ENCODE peak calls at places on chromosomes 2 and 18, in nine cellular contexts. Y is GM23338; J is CD8-positive, alpha-beta memory T cell; D is neural progenitor cell; I is breast epithelium; C is upper lobe of left lung; E is SJSA1; R is body of pancreas; X is CD8-positive, alpha-beta T cell. F is an unnamed sample. For H3K4me1, the result is how much of the 10 kb centered on the place peaks cover.

GRCh38 chr18:36688020-36688965 is 140.5 kb downstream of the TPGS2 start:
- DNase-seq in Y (peak), J (no peak), D (peak), I (peak), C (peak), E (peak), R (peak), X (peak), F (no peak)

GRCh38 chr2:156436477-156437085 is 402 bp downstream of the GPD2 start:
- DNase-seq in Y (peak), J (peak), D (peak), I (no peak), C (peak), E (no peak), R (peak), X (peak), F (peak)

GRCh38 chr2:128444044-128444771 is 125.5 kb upstream of the HS6ST1 start:
- DNase-seq in Y (no peak), J (no peak), D (no peak), I (peak), C (no peak), E (no peak), R (no peak), X (no peak), F (no peak)

GRCh38 chr2:72793798-72794447 is 31.9 kb downstream of the EXOC6B start:
- DNase-seq in Y (no peak), J (no peak), D (no peak), I (no peak), C (no peak), E (peak), R (no peak), X (no peak), F (no peak)

GRCh38 chr18:48841381-48842258 is 109.1 kb downstream of the SMAD7 start:
- DNase-seq in Y (no peak), J (no peak), D (no peak), I (no peak), C (peak), E (no peak), R (peak), X (no peak), F (peak)

GRCh38 chr2:37829202-37829601 is 95.9 kb upstream of the RMDN2 start:
- DNase-seq in Y (no peak), J (no peak), D (no peak), I (no peak), C (peak), E (peak), R (peak), X (no peak), F (no peak)

GRCh38 chr2:18650221-18650620 is 60.9 kb upstream of the NT5C1B start:
- DNase-seq in Y (no peak), J (no peak), D (no peak), I (no peak), C (no peak), E (no peak), R (no peak), X (no peak), F (no peak)

GRCh38 chr2:207337234-207338219 is 171.8 kb upstream of the KLF7 start:
- DNase-seq in Y (no peak), J (no peak), D (no peak), I (no peak), C (no peak), E (peak), R (no peak), X (no peak), F (no peak)

GRCh38 chr2:8132889-8133288 is 549.0 kb upstream of the ID2 start:
- DNase-seq in Y (no peak), J (no peak), D (no peak), I (no peak), C (no peak), E (no peak), R (no peak), X (no peak), F (no peak)

GRCh38 chr2:160375802-160376469 is 117.7 kb downstream of the RBMS1 start:
- DNase-seq in Y (no peak), J (no peak), D (no peak), I (no peak), C (no peak), E (peak), R (no peak), X (no peak), F (no peak)

GRCh38 chr2:109265369-109265768 is 136.4 kb downstream of the SH3RF3 start:
- DNase-seq in Y (no peak), J (no peak), D (no peak), I (no peak), C (no peak), E (no peak), R (no peak), X (no peak), F (no peak)

GRCh38 chr2:177393381-177393780 is 808 bp downstream of the AGPS start:
- DNase-seq in Y (no peak), J (peak), D (peak), I (no peak), C (no peak), E (no peak), R (no peak), X (no peak), F (peak)

GRCh38 chr2:96464061-96464460 is 41.1 kb downstream of the NEURL3 start:
- DNase-seq in Y (no peak), J (no peak), D (no peak), I (no peak), C (no peak), E (no peak), R (no peak), X (no peak), F (no peak)

GRCh38 chr2:238290079-238290478 is 1.7 kb upstream of the PER2 start:
- DNase-seq in Y (peak), J (peak), D (peak), I (peak), C (peak), E (peak), R (peak), X (peak), F (peak)

GRCh38 chr2:111986116-111986900 is 68.8 kb upstream of the TMEM87B start:
- DNase-seq in Y (peak), J (no peak), D (peak), I (no peak), C (no peak), E (no peak), R (no peak), X (no peak), F (no peak)

GRCh38 chr2:43100883-43101662 is 125.3 kb downstream of the ZFP36L2 start:
- DNase-seq in Y (peak), J (no peak), D (peak), I (peak), C (no peak), E (no peak), R (peak), X (no peak), F (no peak)

GRCh38 chr18:56461151-56461550 is 177.2 kb downstream of the TXNL1 start:
- DNase-seq in Y (no peak), J (no peak), D (no peak), I (no peak), C (no peak), E (no peak), R (no peak), X (no peak), F (no peak)

GRCh38 chr2:234678721-234679120 is 181.8 kb upstream of the ARL4C start:
- DNase-seq in Y (no peak), J (no peak), D (no peak), I (no peak), C (no peak), E (peak), R (no peak), X (no peak), F (no peak)

GRCh38 chr2:164697688-164698290 is 76.5 kb upstream of the GRB14 start:
- DNase-seq in Y (peak), J (no peak), D (peak), I (no peak), C (no peak), E (peak), R (no peak), X (no peak), F (no peak)

GRCh38 chr2:65514555-65515195 is 82.3 kb upstream of the SPRED2 start:
- DNase-seq in Y (no peak), J (no peak), D (no peak), I (no peak), C (no peak), E (no peak), R (no peak), X (no peak), F (no peak)

GRCh38 chr2:53512071-53512841 is 255.3 kb upstream of the CHAC2 start:
- DNase-seq in Y (no peak), J (no peak), D (no peak), I (no peak), C (no peak), E (peak), R (no peak), X (no peak), F (no peak)

GRCh38 chr2:80573167-80573566 is 268.6 kb upstream of the LRRTM1 start:
- DNase-seq in Y (no peak), J (no peak), D (no peak), I (no peak), C (no peak), E (no peak), R (no peak), X (no peak), F (no peak)

GRCh38 chr2:191144217-191144616 is 6.6 kb downstream of the STAT4 start:
- DNase-seq in Y (no peak), J (no peak), D (no peak), I (no peak), C (no peak), E (no peak), R (no peak), X (no peak), F (no peak)

GRCh38 chr2:113981404-113982134 is 91.7 kb downstream of the ACTR3 start:
- DNase-seq in Y (no peak), J (no peak), D (no peak), I (no peak), C (no peak), E (no peak), R (no peak), X (no peak), F (no peak)

GRCh38 chr2:5227062-5227699 is 465.0 kb upstream of the SOX11 start:
- DNase-seq in Y (no peak), J (no peak), D (no peak), I (peak), C (no peak), E (no peak), R (no peak), X (no peak), F (no peak)

GRCh38 chr2:10792001-10792400 is 20.6 kb downstream of the PDIA6 start:
- DNase-seq in Y (no peak), J (no peak), D (no peak), I (no peak), C (no peak), E (no peak), R (no peak), X (no peak), F (no peak)

GRCh38 chr2:113795405-113795920 is 39.0 kb upstream of the SLC35F5 start:
- DNase-seq in Y (no peak), J (no peak), D (peak), I (no peak), C (no peak), E (no peak), R (no peak), X (no peak), F (no peak)

GRCh38 chr2:20198001-20198400 is 26.9 kb downstream of the SDC1 start:
- DNase-seq in Y (no peak), J (no peak), D (no peak), I (no peak), C (peak), E (no peak), R (peak), X (no peak), F (peak)

GRCh38 chr2:134372611-134373131 is 118.8 kb downstream of the MGAT5 start:
- DNase-seq in Y (no peak), J (no peak), D (no peak), I (no peak), C (no peak), E (peak), R (no peak), X (no peak), F (no peak)

GRCh38 chr2:96317584-96317997 is 7.5 kb upstream of the ITPRIPL1 start:
- DNase-seq in Y (no peak), J (no peak), D (no peak), I (no peak), C (no peak), E (no peak), R (no peak), X (no peak), F (no peak)

GRCh38 chr2:160353166-160353565 is 140.4 kb downstream of the RBMS1 start:
- DNase-seq in Y (no peak), J (peak), D (no peak), I (no peak), C (no peak), E (no peak), R (no peak), X (no peak), F (peak)

GRCh38 chr2:237056271-237056875 is 29.3 kb upstream of the COPS8 start:
- DNase-seq in Y (no peak), J (no peak), D (no peak), I (no peak), C (no peak), E (no peak), R (no peak), X (no peak), F (no peak)
- H3K4me1 ChIP-seq in Y (under half), J (under half), D (under half), I (under half), C (under half), E (under half), R (under half), X (under half), F (under half)

GRCh38 chr2:39664478-39664877 is 1.2 kb upstream of the TMEM178A start:
- DNase-seq in Y (no peak), J (no peak), D (no peak), I (no peak), C (no peak), E (no peak), R (no peak), X (no peak), F (no peak)

GRCh38 chr2:39664898-39665591 is 672 bp upstream of the TMEM178A start:
- DNase-seq in Y (peak), J (no peak), D (peak), I (no peak), C (no peak), E (no peak), R (no peak), X (no peak), F (no peak)

GRCh38 chr2:39667142-39667880 is 1.6 kb downstream of the TMEM178A start:
- DNase-seq in Y (no peak), J (no peak), D (no peak), I (no peak), C (no peak), E (no peak), R (no peak), X (no peak), F (no peak)

GRCh38 chr2:39666489-39667141 is 898 bp downstream of the TMEM178A start:
- DNase-seq in Y (peak), J (no peak), D (peak), I (no peak), C (no peak), E (peak), R (no peak), X (no peak), F (no peak)

DNA sequence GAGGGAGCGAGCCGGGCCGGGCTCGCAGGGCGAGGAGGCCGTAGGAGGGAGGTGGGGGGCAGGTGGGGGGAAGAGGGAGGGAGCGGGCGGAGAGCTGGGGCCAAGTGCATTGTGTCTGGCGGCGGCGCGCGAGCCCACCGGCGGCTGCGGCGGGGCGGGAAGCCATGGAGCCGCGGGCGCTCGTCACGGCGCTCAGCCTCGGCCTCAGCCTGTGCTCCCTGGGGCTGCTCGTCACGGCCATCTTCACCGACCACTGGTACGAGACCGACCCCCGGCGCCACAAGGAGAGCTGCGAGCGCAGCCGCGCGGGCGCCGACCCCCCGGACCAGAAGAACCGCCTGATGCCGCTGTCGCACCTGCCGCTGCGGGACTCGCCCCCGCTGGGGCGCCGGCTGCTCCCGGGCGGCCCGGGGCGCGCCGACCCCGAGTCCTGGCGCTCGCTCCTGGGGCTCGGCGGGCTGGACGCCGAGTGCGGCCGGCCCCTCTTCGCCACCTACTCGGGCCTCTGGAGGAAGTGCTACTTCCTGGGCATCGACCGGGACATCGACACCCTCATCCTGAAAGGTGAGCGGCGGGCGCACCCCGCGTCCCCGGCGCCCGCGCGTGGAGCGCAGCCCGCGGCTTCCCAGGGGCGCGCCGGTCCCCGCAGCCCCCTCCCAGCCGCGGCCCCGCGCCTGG is at the start of gene TMEM178A:
- DNase-seq in Y (peak), J (no peak), D (peak), I (no peak), C (no peak), E (no peak), R (no peak), X (no peak), F (no peak)
- H3K4me3 ChIP-seq in Y (peak), J (no peak), D (peak), I (peak), C (peak), E (peak), R (peak), X (no peak), F (no peak)

DNA sequence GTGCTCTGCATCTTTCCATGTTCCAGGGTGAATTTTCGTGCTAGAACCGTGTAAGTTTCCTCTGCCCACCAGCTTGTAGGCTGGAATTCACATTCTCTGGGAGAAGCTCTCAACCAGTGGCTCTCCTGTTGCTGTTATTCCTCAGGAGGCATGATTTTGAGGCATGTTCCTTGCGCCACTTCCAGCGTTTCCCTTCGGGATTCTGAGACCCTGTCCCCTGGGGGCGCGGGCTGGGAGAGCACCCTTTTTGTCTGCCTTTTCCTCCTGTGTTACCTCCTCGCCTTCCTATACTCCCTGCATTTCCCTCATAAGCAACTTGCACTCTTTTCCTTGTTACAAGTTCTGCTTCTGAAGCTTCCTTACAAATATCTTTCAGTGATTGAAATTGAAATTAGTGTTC is 156.4 kb downstream of the PTPRM start:
- DNase-seq in Y (peak), J (no peak), D (no peak), I (no peak), C (no peak), E (no peak), R (no peak), X (no peak), F (no peak)
- H3K4me1 ChIP-seq in Y (under half), J (under half), D (under half), I (under half), C (under half), E (under half), R (under half), X (under half), F (under half)

GRCh38 chr18:14997367-14997766 is 249.4 kb downstream of the ANKRD30B start:
- DNase-seq in Y (no peak), J (no peak), D (no peak), I (no peak), C (no peak), E (no peak), R (no peak), X (no peak), F (no peak)

GRCh38 chr18:14999085-14999975 is 251.4 kb downstream of the ANKRD30B start:
- DNase-seq in Y (no peak), J (no peak), D (no peak), I (no peak), C (no peak), E (no peak), R (no peak), X (no peak), F (peak)
- H3K4me3 ChIP-seq in Y (no peak), J (no peak), D (no peak), I (no peak), C (no peak), E (no peak), R (no peak), X (no peak), F (no peak)

GRCh38 chr2:60976271-60976670 is 41.2 kb upstream of the PEX13 start:
- DNase-seq in Y (no peak), J (no peak), D (no peak), I (no peak), C (no peak), E (no peak), R (no peak), X (no peak), F (no peak)
- H3K4me1 ChIP-seq in Y (under half), J (under half), D (under half), I (under half), C (under half), E (under half), R (under half), X (under half), F (under half)

DNA sequence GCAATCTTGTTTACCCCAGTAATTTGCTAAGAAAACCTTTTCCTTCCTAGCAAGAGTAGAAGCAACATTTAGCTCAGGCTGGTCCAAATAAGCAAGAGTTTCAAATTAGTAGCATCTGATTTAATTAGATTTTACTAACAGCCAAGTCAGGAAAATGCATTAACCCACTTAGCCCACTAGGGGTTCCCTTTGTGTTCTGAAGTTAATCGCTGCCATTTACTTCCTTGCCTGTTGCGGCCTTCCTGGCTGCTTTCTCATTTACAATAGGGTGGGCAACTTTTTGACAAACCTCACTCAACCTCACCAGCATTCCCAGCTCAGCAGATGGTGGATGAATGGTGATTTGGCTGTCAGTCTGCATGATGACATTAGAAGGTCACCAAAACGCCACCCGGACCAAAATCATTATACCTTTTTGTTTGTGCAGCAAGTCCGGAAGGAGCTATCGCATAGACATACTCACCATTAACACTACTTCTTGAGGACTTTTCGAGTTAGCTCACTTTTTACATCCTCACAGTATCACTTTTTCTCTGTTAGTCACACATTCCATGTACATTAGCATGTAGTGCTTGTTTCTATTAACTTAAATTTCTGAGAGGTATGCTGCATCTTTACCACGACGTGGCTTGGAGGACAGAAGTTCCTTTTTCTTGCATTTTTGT is 101.5 kb upstream of the SETBP1 start:
- DNase-seq in Y (peak), J (no peak), D (peak), I (no peak), C (no peak), E (peak), R (peak), X (no peak), F (no peak)
- H3K4me3 ChIP-seq in Y (no peak), J (no peak), D (no peak), I (no peak), C (no peak), E (no peak), R (no peak), X (no peak), F (no peak)

DNA sequence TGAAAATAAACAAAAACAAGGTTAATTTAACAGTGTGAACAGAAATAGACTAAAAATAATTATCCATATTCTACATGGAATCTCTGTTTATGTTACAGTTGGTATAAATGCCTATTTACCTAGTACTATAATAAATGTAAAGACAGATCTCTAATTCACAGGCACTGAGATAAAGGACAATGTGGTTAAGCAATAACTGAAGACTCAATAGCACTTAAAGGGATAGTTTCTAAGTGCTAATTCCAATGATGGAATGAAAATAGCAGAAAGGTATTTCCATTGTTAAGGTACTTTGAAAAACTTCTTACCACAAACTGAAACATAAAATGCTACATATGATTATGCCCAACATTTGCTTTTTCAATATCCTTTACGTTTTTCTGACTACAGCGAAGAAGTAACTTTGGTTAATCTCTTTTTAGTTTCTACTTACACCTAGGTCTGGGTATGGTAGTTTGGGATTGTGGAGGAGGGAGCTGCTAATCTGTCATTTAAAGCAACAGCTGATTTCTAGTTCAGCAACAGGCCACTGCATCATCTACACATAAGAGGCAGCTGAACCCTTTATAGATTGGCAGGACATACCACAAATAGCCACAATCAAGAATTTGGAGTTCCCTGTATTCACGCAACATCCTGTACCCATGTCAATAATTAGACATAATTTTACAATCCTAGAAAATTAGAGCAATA is 27.2 kb downstream of the MAP4K3 start:
- DNase-seq in Y (no peak), J (no peak), D (no peak), I (no peak), C (no peak), E (peak), R (no peak), X (no peak), F (no peak)
- H3K4me1 ChIP-seq in Y (half or more), J (under half), D (under half), I (under half), C (half or more), E (under half), R (under half), X (under half), F (under half)